ENCODE peak calls at places on chromosomes 12 and 14, in five cellular contexts. J is NB4, N is lower leg skin, A is neural crest cell, G is fibroblast of mammary gland. D is an unnamed sample.

GRCh38 chr12:27207626-27208413 is 36.3 kb upstream of the STK38L start:
- DNase-seq in J (no peak), N (no peak), A (no peak), G (peak), D (peak)

GRCh38 chr12:50621435-50622304 is 116.9 kb downstream of the DIP2B start:
- DNase-seq in J (no peak), N (no peak), A (no peak), G (no peak), D (no peak)

GRCh38 chr14:70814466-70814865 is 5.2 kb upstream of the MAP3K9 start:
- DNase-seq in J (no peak), N (no peak), A (no peak), G (no peak), D (no peak)

GRCh38 chr14:105163040-105163742 is 5.4 kb downstream of the JAG2 start:
- DNase-seq in J (no peak), N (no peak), A (no peak), G (no peak), D (no peak)

GRCh38 chr12:59219148-59219547 is 298.8 kb upstream of the LRIG3 start:
- DNase-seq in J (no peak), N (no peak), A (no peak), G (no peak), D (no peak)

GRCh38 chr12:106138646-106139421 is at the start of gene NUAK1:
- DNase-seq in J (peak), N (peak), A (peak), G (no peak), D (peak)

GRCh38 chr12:59059401-59059935 is 139.2 kb upstream of the LRIG3 start:
- DNase-seq in J (no peak), N (no peak), A (no peak), G (no peak), D (no peak)

GRCh38 chr12:100675432-100675831 is 101.9 kb downstream of the GAS2L3 start:
- DNase-seq in J (no peak), N (no peak), A (no peak), G (peak), D (peak)

GRCh38 chr12:133227281-133227852 is 8.3 kb downstream of the ANHX start:
- DNase-seq in J (no peak), N (peak), A (no peak), G (no peak), D (no peak)

D was measured in foreskin keratinocyte.